ENCODE peak calls at places on chromosome 17, in eight cellular contexts. S is colonic mucosa, K is posterior cingulate gyrus, A is germinal center, R is NCI-H1417 treated with DMSO at 0.1 percent for 48 hours, N is A172, J is ecto neural progenitor cell, T is stromal cell of bone marrow. X is an unnamed sample.

GRCh38 chr17:59838196-59838911 is 54.4 kb downstream of the TUBD1 start:
- DNase-seq in S (peak; percentile 47), K (no peak), A (no peak), R (no peak), N (peak; percentile 55), J (no peak), T (no peak), X (no peak)

GRCh38 chr17:79619196-79619595 is 8.3 kb upstream of the RBFOX3 start:
- DNase-seq in S (no peak), K (peak; percentile 2), A (no peak), R (no peak), N (no peak), J (peak; percentile 47), T (no peak), X (no peak)

GRCh38 chr17:11598274-11599221 is at the start of gene DNAH9:
- DNase-seq in S (peak; percentile 98), K (peak; percentile 85), A (peak; percentile 8), R (no peak), N (no peak), J (peak; percentile 99), T (peak; percentile 9), X (peak; percentile 17)

GRCh38 chr17:69716571-69716970 is 302.1 kb downstream of the MAP2K6 start:
- DNase-seq in S (no peak), K (no peak), A (no peak), R (no peak), N (no peak), J (no peak), T (no peak), X (no peak)

GRCh38 chr17:83175551-83176271 is 96.3 kb downstream of the METRNL start:
- DNase-seq in S (peak; percentile 15), K (peak; percentile 3), A (no peak), R (no peak), N (no peak), J (peak; percentile 43), T (no peak), X (no peak)

GRCh38 chr17:7351665-7352558 is at the start of gene KCTD11:
- DNase-seq in S (peak; percentile 94), K (peak; percentile 89), A (peak; percentile 79), R (no peak), N (peak; percentile 91), J (peak; percentile 95), T (peak; percentile 82), X (peak; percentile 96)

GRCh38 chr17:62179525-62180161 is 114.6 kb upstream of the MED13 start:
- DNase-seq in S (peak; percentile 48), K (no peak), A (no peak), R (no peak), N (peak; percentile 98), J (no peak), T (peak; percentile 31), X (no peak)

GRCh38 chr17:214881-215331 is 33.5 kb upstream of the DOC2B start:
- DNase-seq in S (no peak), K (no peak), A (no peak), R (no peak), N (no peak), J (no peak), T (no peak), X (no peak)

GRCh38 chr17:69473801-69474170 is 59.3 kb downstream of the MAP2K6 start:
- DNase-seq in S (no peak), K (no peak), A (no peak), R (no peak), N (no peak), J (no peak), T (peak; percentile 14), X (no peak)

GRCh38 chr17:50272711-50273653 is 1.3 kb upstream of the TMEM92 start:
- DNase-seq in S (peak; percentile 74), K (peak; percentile 64), A (peak; percentile 71), R (no peak), N (peak; percentile 42), J (peak; percentile 93), T (peak; percentile 44), X (peak; percentile 84)

GRCh38 chr17:57954421-57955182 is 610 bp downstream of the CUEDC1 start:
- DNase-seq in S (peak; percentile 68), K (peak; percentile 75), A (no peak), R (no peak), N (peak; percentile 59), J (peak; percentile 85), T (no peak), X (no peak)

GRCh38 chr17:43171761-43172487 is 910 bp downstream of the NBR1 start:
- DNase-seq in S (peak; percentile 56), K (no peak), A (peak; percentile 9), R (no peak), N (peak; percentile 92), J (no peak), T (peak; percentile 53), X (no peak)

GRCh38 chr17:77445908-77446535 is 305.3 kb downstream of the SEC14L1 start:
- DNase-seq in S (peak; percentile 79), K (no peak), A (no peak), R (no peak), N (no peak), J (no peak), T (no peak), X (no peak)

GRCh38 chr17:72123964-72124791 is 3.4 kb downstream of the SOX9 start:
- DNase-seq in S (peak; percentile 29), K (peak; percentile 26), A (no peak), R (no peak), N (no peak), J (peak; percentile 71), T (no peak), X (no peak)

GRCh38 chr17:50785126-50785525 is 17.8 kb upstream of the ANKRD40CL start:
- DNase-seq in S (no peak), K (no peak), A (no peak), R (no peak), N (no peak), J (no peak), T (no peak), X (no peak)

GRCh38 chr17:71580220-71580619 is 540.6 kb upstream of the SOX9 start:
- DNase-seq in S (no peak), K (no peak), A (no peak), R (no peak), N (no peak), J (no peak), T (no peak), X (no peak)

GRCh38 chr17:80499961-80500665 is 23.7 kb upstream of the NPTX1 start:
- DNase-seq in S (no peak), K (no peak), A (no peak), R (no peak), N (no peak), J (no peak), T (no peak), X (no peak)

GRCh38 chr17:80942360-80943345 is 49.0 kb upstream of the CHMP6 start:
- DNase-seq in S (peak; percentile 87), K (peak; percentile 72), A (no peak), R (no peak), N (peak; percentile 76), J (no peak), T (peak; percentile 75), X (no peak)

GRCh38 chr17:51035436-51035835 is 85.2 kb downstream of the SPAG9 start:
- DNase-seq in S (no peak), K (no peak), A (no peak), R (no peak), N (peak; percentile 15), J (no peak), T (peak; percentile 67), X (no peak)

GRCh38 chr17:80007939-80008338 is 27.7 kb downstream of the TBC1D16 start:
- DNase-seq in S (no peak), K (no peak), A (no peak), R (no peak), N (no peak), J (no peak), T (no peak), X (no peak)

GRCh38 chr17:8312251-8312650 is 2.2 kb downstream of the ARHGEF15 start:
- DNase-seq in S (no peak), K (no peak), A (no peak), R (no peak), N (no peak), J (no peak), T (no peak), X (no peak)

GRCh38 chr17:17506893-17507464 is 10.8 kb upstream of the RASD1 start:
- DNase-seq in S (peak; percentile 41), K (no peak), A (no peak), R (peak; percentile 19), N (peak; percentile 62), J (no peak), T (no peak), X (no peak)

GRCh38 chr17:56656961-56657360 is 63.5 kb downstream of the NOG start:
- DNase-seq in S (no peak), K (no peak), A (no peak), R (no peak), N (peak; percentile 13), J (no peak), T (no peak), X (no peak)

X was measured in GM13977.